ENCODE peak calls at places on chromosome 17, in six cellular contexts. Y is aorta, J is small intestine, H is mesenchymal stem cell, V is fibroblast of lung, R is MG63. I is an unnamed sample.

GRCh38 chr17:8175795-8176196 is 384 bp downstream of the TMEM107 start:
- DNase-seq in R (no peak), H (no peak), J (no peak), Y (peak; percentile 58), V (no peak), I (no peak)

GRCh38 chr17:76271669-76272540 is 6.8 kb downstream of the UBALD2 start:
- DNase-seq in J (peak; percentile 59), H (peak; percentile 41), Y (no peak), V (no peak), R (no peak), I (no peak)

GRCh38 chr17:58527949-58528348 is 13.5 kb upstream of the MTMR4 start:
- DNase-seq in R (peak; percentile 41), Y (no peak), V (no peak), H (peak; percentile 63), J (no peak), I (peak; percentile 70)

GRCh38 chr17:45749831-45750335 is 34.2 kb upstream of the CRHR1 start:
- DNase-seq in H (no peak), Y (no peak), V (no peak), R (no peak), J (no peak), I (no peak)

GRCh38 chr17:11935734-11936406 is 61.4 kb downstream of the ZNF18 start:
- DNase-seq in R (peak; percentile 33), Y (no peak), J (peak; percentile 48), H (no peak), V (peak; percentile 54), I (no peak)

GRCh38 chr17:7479389-7480192 is at the start of gene ZBTB4:
- DNase-seq in V (peak; percentile 28), Y (peak; percentile 74), R (peak; percentile 42), J (peak; percentile 49), H (peak; percentile 65), I (peak; percentile 55)

GRCh38 chr17:64216030-64216384 is 47.1 kb downstream of the TEX2 start:
- DNase-seq in R (no peak), H (no peak), V (peak; percentile 31), J (peak; percentile 18), Y (no peak), I (no peak)

GRCh38 chr17:73224663-73225305 is 31.9 kb downstream of the COG1 start:
- DNase-seq in R (no peak), J (no peak), V (no peak), H (no peak), Y (no peak), I (no peak)

GRCh38 chr17:48994548-48995331 is 2.4 kb upstream of the IGF2BP1 start:
- DNase-seq in R (no peak), Y (no peak), J (no peak), V (no peak), H (no peak), I (peak; percentile 72)

GRCh38 chr17:78506454-78507309 is 70.5 kb downstream of the DNAH17 start:
- DNase-seq in Y (peak; percentile 31), H (no peak), V (no peak), J (no peak), R (no peak), I (no peak)

GRCh38 chr17:68944435-68945035 is 10.7 kb downstream of the ABCA8 start:
- DNase-seq in J (no peak), Y (no peak), V (no peak), R (no peak), H (no peak), I (no peak)

GRCh38 chr17:2239882-2240430 is 63.6 kb downstream of the SMG6 start:
- DNase-seq in J (no peak), V (peak; percentile 93), Y (peak; percentile 76), H (peak; percentile 89), R (peak; percentile 85), I (peak; percentile 74)

GRCh38 chr17:4626734-4627256 is 14.7 kb downstream of the ALOX15 start:
- DNase-seq in V (no peak), R (no peak), J (no peak), H (no peak), Y (no peak), I (no peak)

GRCh38 chr17:27293359-27293897 is 486 bp upstream of the WSB1 start:
- DNase-seq in V (no peak), H (no peak), Y (no peak), R (no peak), J (peak; percentile 18), I (no peak)

GRCh38 chr17:42287305-42288077 is 807 bp upstream of the STAT5A start:
- DNase-seq in Y (peak; percentile 86), J (no peak), H (no peak), V (peak; percentile 45), R (peak; percentile 60), I (no peak)

GRCh38 chr17:43769426-43769825 is 9.4 kb downstream of the DUSP3 start:
- DNase-seq in R (no peak), V (no peak), J (no peak), H (no peak), Y (no peak), I (peak; percentile 45)
- H3K36me3 ChIP-seq in R (peaks cover 30% of the 10 kb centered on the region), V (peaks cover 17% of the 10 kb centered on the region), J (peaks cover 11% of the 10 kb centered on the region), H (peaks cover 60% of the 10 kb centered on the region), Y (peaks cover 2% of the 10 kb centered on the region), I (peaks cover 80% of the 10 kb centered on the region)

DNA sequence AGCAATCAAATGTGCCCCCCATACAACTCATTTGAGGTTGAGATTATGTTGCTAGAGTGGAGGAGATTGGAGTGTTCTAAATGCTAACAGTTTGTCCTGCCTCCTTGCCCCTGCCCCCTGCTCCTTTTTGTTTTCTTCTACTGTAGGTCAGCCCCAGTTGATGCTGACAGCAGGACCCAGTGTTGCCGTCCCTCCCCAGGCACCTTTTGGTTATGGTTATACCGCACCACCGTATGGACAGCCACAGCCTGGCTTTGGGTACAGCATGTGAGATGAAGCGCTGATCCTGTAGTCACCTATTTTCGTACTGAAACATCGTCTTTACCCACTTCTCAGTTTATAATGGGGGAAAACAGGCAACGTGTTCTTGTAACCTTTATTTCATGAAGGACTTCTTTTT is 13.6 kb downstream of the PTRH2 start:
- DNase-seq in R (no peak), H (no peak), V (no peak), J (no peak), Y (no peak), I (no peak)
- H3K36me3 ChIP-seq in R (peaks cover 95% of the 10 kb centered on the region), H (peaks cover 26% of the 10 kb centered on the region), V (peaks cover 22% of the 10 kb centered on the region), J (peaks cover 11% of the 10 kb centered on the region), Y (peaks cover 6% of the 10 kb centered on the region), I (peaks cover 97% of the 10 kb centered on the region)

GRCh38 chr17:80308672-80309517 is 48.2 kb downstream of the RNF213 start:
- DNase-seq in V (no peak), Y (no peak), J (peak; percentile 64), H (peak; percentile 23), R (no peak), I (no peak)
- H3K36me3 ChIP-seq in V (peaks cover 33% of the 10 kb centered on the region), Y (peaks cover 15% of the 10 kb centered on the region), J (peaks cover 30% of the 10 kb centered on the region), H (peaks cover 77% of the 10 kb centered on the region), R (peaks cover 91% of the 10 kb centered on the region), I (peaks cover 90% of the 10 kb centered on the region)

GRCh38 chr17:77497578-77497934 is 356.8 kb downstream of the SEC14L1 start:
- DNase-seq in H (no peak), R (no peak), V (no peak), Y (no peak), J (no peak), I (peak; percentile 45)

GRCh38 chr17:77499699-77500435 is 359.1 kb downstream of the SEC14L1 start:
- DNase-seq in H (no peak), Y (no peak), V (no peak), R (no peak), J (no peak), I (no peak)

GRCh38 chr17:77498875-77499698 is 358.3 kb downstream of the SEC14L1 start:
- DNase-seq in H (no peak), V (no peak), Y (no peak), R (no peak), J (no peak), I (peak; percentile 45)

GRCh38 chr17:77496831-77497577 is 356.2 kb downstream of the SEC14L1 start:
- DNase-seq in V (no peak), Y (no peak), R (no peak), J (no peak), H (no peak), I (peak; percentile 38)

GRCh38 chr17:77498056-77498785 is 357.5 kb downstream of the SEC14L1 start:
- DNase-seq in H (no peak), J (no peak), V (no peak), Y (no peak), R (no peak), I (peak; percentile 39)
- H3K36me3 ChIP-seq in H (peaks cover 95% of the 10 kb centered on the region), J (peaks cover 6% of the 10 kb centered on the region), V (peaks cover 24% of the 10 kb centered on the region), Y (no peaks in the 10 kb centered on the region), R (peaks cover 92% of the 10 kb centered on the region), I (peaks cover 63% of the 10 kb centered on the region)

GRCh38 chr17:31002047-31002446 is 31.2 kb downstream of the RNF135 start:
- DNase-seq in R (no peak), Y (no peak), J (no peak), H (no peak), V (no peak), I (no peak)
- H3K36me3 ChIP-seq in R (peaks cover 61% of the 10 kb centered on the region), Y (peaks cover 8% of the 10 kb centered on the region), J (peaks cover 7% of the 10 kb centered on the region), H (peaks cover 39% of the 10 kb centered on the region), V (peaks cover 8% of the 10 kb centered on the region), I (peaks cover 33% of the 10 kb centered on the region)

GRCh38 chr17:37567137-37567927 is 41.9 kb downstream of the SYNRG start:
- DNase-seq in R (no peak), H (no peak), Y (no peak), J (no peak), V (no peak), I (no peak)
- H3K36me3 ChIP-seq in R (peaks cover 45% of the 10 kb centered on the region), H (peaks cover 29% of the 10 kb centered on the region), Y (peaks cover 7% of the 10 kb centered on the region), J (peaks cover 23% of the 10 kb centered on the region), V (peaks cover 4% of the 10 kb centered on the region), I (peaks cover 55% of the 10 kb centered on the region)

GRCh38 chr17:29102046-29102445 is 59.1 kb downstream of the PIPOX start:
- DNase-seq in R (no peak), Y (no peak), J (no peak), V (no peak), H (no peak), I (no peak)

GRCh38 chr17:29100296-29100695 is 57.4 kb downstream of the PIPOX start:
- DNase-seq in R (no peak), V (no peak), Y (no peak), J (no peak), H (no peak), I (no peak)

GRCh38 chr17:29107084-29107483 is 64.1 kb downstream of the PIPOX start:
- DNase-seq in V (no peak), Y (peak; percentile 76), H (no peak), J (no peak), R (no peak), I (no peak)

GRCh38 chr17:29102741-29103181 is 59.8 kb downstream of the PIPOX start:
- DNase-seq in J (no peak), R (no peak), V (no peak), Y (no peak), H (no peak), I (no peak)

GRCh38 chr17:29103341-29103740 is 60.4 kb downstream of the PIPOX start:
- DNase-seq in R (no peak), J (no peak), Y (no peak), H (no peak), V (no peak), I (no peak)
- H3K36me3 ChIP-seq in R (peaks cover 2% of the 10 kb centered on the region), J (peaks cover 43% of the 10 kb centered on the region), Y (peaks cover 10% of the 10 kb centered on the region), H (peaks cover 78% of the 10 kb centered on the region), V (peaks cover 6% of the 10 kb centered on the region), I (no peaks in the 10 kb centered on the region)

DNA sequence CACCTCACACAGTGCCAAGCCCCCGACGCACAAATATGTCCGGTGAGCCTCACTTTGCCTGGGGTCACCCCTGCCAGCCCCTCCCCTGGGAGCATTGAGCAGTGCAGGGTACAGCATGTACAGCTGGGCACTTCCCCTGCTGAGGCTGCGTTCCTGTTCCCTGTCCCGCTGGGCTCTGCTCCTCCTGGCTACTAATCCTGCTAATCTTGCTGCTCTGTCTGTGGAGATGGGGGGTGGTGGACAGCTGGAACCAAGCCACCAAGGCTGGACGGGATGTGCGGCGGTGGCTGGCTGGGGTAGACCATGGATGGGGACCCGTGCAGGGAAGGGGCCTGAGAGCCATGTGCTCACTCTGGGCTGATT is 4.1 kb upstream of the TCAP start:
- DNase-seq in R (no peak), J (no peak), Y (no peak), H (no peak), V (no peak), I (no peak)
- H3K36me3 ChIP-seq in R (peaks cover 17% of the 10 kb centered on the region), J (peaks cover 33% of the 10 kb centered on the region), Y (peaks cover 3% of the 10 kb centered on the region), H (peaks cover 70% of the 10 kb centered on the region), V (peaks cover 10% of the 10 kb centered on the region), I (peaks cover 17% of the 10 kb centered on the region)